ENCODE peak calls at places on chromosome 9, in eight cellular contexts. B is MV-4-11; E is aorta; Q is lung; L is stimulated activated CD8-positive, alpha-beta memory T cell treated with anti-CD3 and anti-CD28 coated beads, Interleukin-7, amount 100 ng/mL, for 1 hour; W is HCEC 1CT; I is NCI-H1417; P is stimulated activated naive CD4-positive, alpha-beta T cell treated with Interleukin-2 at 50 U/mL for 16 hours. F is an unnamed sample.
A peak's percentile ranks its signal among the peaks of the same experiment; 100 is the strongest.

GRCh38 chr9:125839322-125839721 is 92.1 kb downstream of the PBX3 start:
- DNase-seq in B (peak; percentile 65), E (no peak), Q (no peak), L (no peak), W (no peak), I (no peak), P (no peak), F (no peak)

GRCh38 chr9:18976368-18977238 is 56.4 kb downstream of the SAXO1 start:
- DNase-seq in B (peak; percentile 24), E (no peak), Q (no peak), L (no peak), W (peak; percentile 82), I (peak; percentile 29), P (no peak), F (no peak)

GRCh38 chr9:125889122-125889523 is 141.9 kb downstream of the PBX3 start:
- DNase-seq in B (peak; percentile 33), E (peak; percentile 47), Q (no peak), L (no peak), W (no peak), I (no peak), P (no peak), F (no peak)

GRCh38 chr9:107213561-107214028 is 69.5 kb upstream of the RAD23B start:
- DNase-seq in B (peak; percentile 87), E (no peak), Q (peak; percentile 44), L (no peak), W (peak; percentile 97), I (no peak), P (peak; percentile 8), F (no peak)

GRCh38 chr9:97740848-97741821 is 44.0 kb upstream of the XPA start:
- DNase-seq in B (no peak), E (peak; percentile 76), Q (peak; percentile 44), L (no peak), W (peak; percentile 43), I (no peak), P (no peak), F (no peak)

GRCh38 chr9:133731876-133732321 is 6.3 kb downstream of the SARDH start:
- DNase-seq in B (peak; percentile 51), E (peak; percentile 41), Q (peak; percentile 35), L (no peak), W (peak; percentile 4), I (peak; percentile 72), P (no peak), F (no peak)

GRCh38 chr9:23598994-23599393 is 227.0 kb downstream of the ELAVL2 start:
- DNase-seq in B (no peak), E (no peak), Q (no peak), L (no peak), W (no peak), I (no peak), P (no peak), F (no peak)

GRCh38 chr9:16158063-16158462 is 605.2 kb downstream of the CCDC171 start:
- DNase-seq in B (no peak), E (no peak), Q (no peak), L (no peak), W (no peak), I (no peak), P (no peak), F (no peak)

GRCh38 chr9:132708769-132709168 is 38.5 kb downstream of the GTF3C4 start:
- DNase-seq in B (no peak), E (no peak), Q (no peak), L (no peak), W (no peak), I (no peak), P (no peak), F (no peak)

GRCh38 chr9:4277531-4277991 is 22.3 kb downstream of the GLIS3 start:
- DNase-seq in B (no peak), E (no peak), Q (no peak), L (no peak), W (peak; percentile 44), I (no peak), P (no peak), F (no peak)

GRCh38 chr9:93300175-93300572 is 116.2 kb downstream of the WNK2 start:
- DNase-seq in B (no peak), E (peak; percentile 31), Q (no peak), L (no peak), W (no peak), I (no peak), P (no peak), F (no peak)

GRCh38 chr9:132249690-132250089 is 87.8 kb downstream of the NTNG2 start:
- DNase-seq in B (no peak), E (no peak), Q (no peak), L (no peak), W (no peak), I (no peak), P (no peak), F (no peak)

GRCh38 chr9:129436751-129437625 is 183.9 kb downstream of the C9orf50 start:
- DNase-seq in B (no peak), E (peak; percentile 82), Q (no peak), L (no peak), W (no peak), I (peak; percentile 14), P (peak; percentile 12), F (peak; percentile 29)

GRCh38 chr9:72271617-72272478 is 93.2 kb downstream of the ZFAND5 start:
- DNase-seq in B (peak; percentile 30), E (no peak), Q (peak; percentile 62), L (peak; percentile 20), W (peak; percentile 45), I (peak; percentile 56), P (no peak), F (no peak)

GRCh38 chr9:79623799-79624721 is 52.3 kb downstream of the TLE4 start:
- DNase-seq in B (peak; percentile 89), E (peak; percentile 43), Q (peak; percentile 32), L (peak; percentile 2), W (no peak), I (no peak), P (peak; percentile 9), F (peak; percentile 9)

GRCh38 chr9:89750117-89750551 is 145.3 kb downstream of the GADD45G start:
- DNase-seq in B (no peak), E (no peak), Q (no peak), L (no peak), W (no peak), I (peak; percentile 10), P (no peak), F (peak; percentile 17)

GRCh38 chr9:33170464-33171156 is 3.5 kb upstream of the B4GALT1 start:
- DNase-seq in B (peak; percentile 33), E (peak; percentile 73), Q (peak; percentile 47), L (no peak), W (peak; percentile 36), I (no peak), P (peak; percentile 13), F (no peak)

GRCh38 chr9:120886490-120886967 is 9.5 kb upstream of the PHF19 start:
- DNase-seq in B (peak; percentile 46), E (peak; percentile 69), Q (no peak), L (no peak), W (peak; percentile 58), I (no peak), P (no peak), F (no peak)

GRCh38 chr9:90307177-90307833 is 335.3 kb downstream of the DIRAS2 start:
- DNase-seq in B (no peak), E (no peak), Q (no peak), L (no peak), W (no peak), I (peak; percentile 88), P (no peak), F (peak; percentile 79)

GRCh38 chr9:91515074-91515687 is 91.5 kb upstream of the NFIL3 start:
- DNase-seq in B (peak; percentile 78), E (peak; percentile 58), Q (no peak), L (no peak), W (peak; percentile 68), I (no peak), P (no peak), F (peak; percentile 21)

GRCh38 chr9:128005938-128006337 is 25.1 kb upstream of the EEIG1 start:
- DNase-seq in B (peak; percentile 62), E (peak; percentile 75), Q (no peak), L (no peak), W (no peak), I (no peak), P (no peak), F (no peak)